ENCODE peak calls at places on chromosomes 11 and 22, in four cellular contexts. One of them, this sample, is unnamed.

GRCh38 chr11:77067776-77068460 is 1.1 kb downstream of the CAPN5 start:
- DNase-seq in RCC 7860: no peak
- DNase-seq in cardiac muscle cell: no peak
- DNase-seq in heart right ventricle: no peak
- DNase-seq in this sample: no peak

GRCh38 chr22:28021998-28022660 is 103.1 kb upstream of the PITPNB start:
- DNase-seq in RCC 7860: no peak
- DNase-seq in cardiac muscle cell: no peak
- DNase-seq in heart right ventricle: no peak
- DNase-seq in this sample: no peak

GRCh38 chr11:69696749-69697488 is 6.9 kb downstream of the FGF19 start:
- DNase-seq in RCC 7860: no peak
- DNase-seq in cardiac muscle cell: no peak
- DNase-seq in heart right ventricle: no peak
- DNase-seq in this sample: no peak

GRCh38 chr22:46596819-46597218 is 23.4 kb upstream of the GRAMD4 start:
- DNase-seq in RCC 7860: no peak
- DNase-seq in cardiac muscle cell: no peak
- DNase-seq in heart right ventricle: no peak
- DNase-seq in this sample: no peak

GRCh38 chr11:12746593-12747097 is 72.4 kb downstream of the TEAD1 start:
- DNase-seq in RCC 7860: peak; percentile 78
- DNase-seq in cardiac muscle cell: peak; percentile 93
- DNase-seq in heart right ventricle: peak; percentile 77
- DNase-seq in this sample: no peak

GRCh38 chr11:111932605-111932938 is 4.6 kb upstream of the DIXDC1 start:
- DNase-seq in RCC 7860: no peak
- DNase-seq in cardiac muscle cell: no peak
- DNase-seq in heart right ventricle: no peak
- DNase-seq in this sample: no peak

GRCh38 chr11:134001596-134001995 is 44.8 kb upstream of the IGSF9B start:
- DNase-seq in RCC 7860: no peak
- DNase-seq in cardiac muscle cell: no peak
- DNase-seq in heart right ventricle: no peak
- DNase-seq in this sample: no peak

GRCh38 chr22:23553438-23553837 is 26.7 kb downstream of the IGLL1 start:
- DNase-seq in RCC 7860: no peak
- DNase-seq in cardiac muscle cell: no peak
- DNase-seq in heart right ventricle: no peak
- DNase-seq in this sample: no peak

GRCh38 chr11:43987384-43988039 is 45.1 kb downstream of the C11orf96 start:
- DNase-seq in RCC 7860: peak; percentile 80
- DNase-seq in cardiac muscle cell: peak; percentile 98
- DNase-seq in heart right ventricle: peak; percentile 93
- DNase-seq in this sample: no peak

GRCh38 chr11:46553746-46554204 is 40.0 kb downstream of the AMBRA1 start:
- DNase-seq in RCC 7860: peak; percentile 54
- DNase-seq in cardiac muscle cell: peak; percentile 18
- DNase-seq in heart right ventricle: no peak
- DNase-seq in this sample: no peak

GRCh38 chr22:31734512-31734911 is 15.4 kb downstream of the PRR14L start:
- DNase-seq in RCC 7860: no peak
- DNase-seq in cardiac muscle cell: peak; percentile 48
- DNase-seq in heart right ventricle: no peak
- DNase-seq in this sample: no peak

GRCh38 chr11:125433454-125434121 is 62.5 kb downstream of the FEZ1 start:
- DNase-seq in RCC 7860: no peak
- DNase-seq in cardiac muscle cell: peak; percentile 67
- DNase-seq in heart right ventricle: peak; percentile 41
- DNase-seq in this sample: no peak

GRCh38 chr22:35739076-35739475 is 21.4 kb downstream of the APOL5 start:
- DNase-seq in RCC 7860: no peak
- DNase-seq in cardiac muscle cell: no peak
- DNase-seq in heart right ventricle: no peak
- DNase-seq in this sample: no peak

GRCh38 chr22:31328545-31328960 is 17.6 kb downstream of the PATZ1 start:
- DNase-seq in RCC 7860: no peak
- DNase-seq in cardiac muscle cell: no peak
- DNase-seq in heart right ventricle: no peak
- DNase-seq in this sample: no peak

GRCh38 chr11:95363189-95363588 is 132.2 kb upstream of the SESN3 start:
- DNase-seq in RCC 7860: no peak
- DNase-seq in cardiac muscle cell: no peak
- DNase-seq in heart right ventricle: no peak
- DNase-seq in this sample: no peak

GRCh38 chr11:70364745-70365535 is 33.4 kb upstream of the CTTN start:
- DNase-seq in RCC 7860: no peak
- DNase-seq in cardiac muscle cell: no peak
- DNase-seq in heart right ventricle: no peak
- DNase-seq in this sample: peak; percentile 80

GRCh38 chr11:124878497-124879228 is 13.4 kb downstream of the ROBO3 start:
- DNase-seq in RCC 7860: no peak
- DNase-seq in cardiac muscle cell: no peak
- DNase-seq in heart right ventricle: no peak
- DNase-seq in this sample: no peak

GRCh38 chr11:87425391-87425790 is 387.7 kb downstream of the TMEM135 start:
- DNase-seq in RCC 7860: no peak
- DNase-seq in cardiac muscle cell: no peak
- DNase-seq in heart right ventricle: no peak
- DNase-seq in this sample: no peak

GRCh38 chr11:131762346-131763110 is 392.1 kb downstream of the NTM start:
- DNase-seq in RCC 7860: no peak
- DNase-seq in cardiac muscle cell: no peak
- DNase-seq in heart right ventricle: no peak
- DNase-seq in this sample: no peak

GRCh38 chr11:47904048-47904447 is 55.9 kb upstream of the NUP160 start:
- DNase-seq in RCC 7860: no peak
- DNase-seq in cardiac muscle cell: no peak
- DNase-seq in heart right ventricle: no peak
- DNase-seq in this sample: no peak

GRCh38 chr11:119377112-119377901 is 4.2 kb downstream of the USP2 start:
- DNase-seq in RCC 7860: no peak
- DNase-seq in cardiac muscle cell: no peak
- DNase-seq in heart right ventricle: no peak
- DNase-seq in this sample: no peak

GRCh38 chr11:30025396-30026139 is 8.7 kb upstream of the KCNA4 start:
- DNase-seq in RCC 7860: no peak
- DNase-seq in cardiac muscle cell: no peak
- DNase-seq in heart right ventricle: no peak
- DNase-seq in this sample: no peak

GRCh38 chr11:830295-831131 is 2.2 kb upstream of the CD151 start:
- DNase-seq in RCC 7860: no peak
- DNase-seq in cardiac muscle cell: peak; percentile 67
- DNase-seq in heart right ventricle: peak; percentile 84
- DNase-seq in this sample: peak; percentile 49

GRCh38 chr11:69352715-69353325 is 58.9 kb downstream of the MYEOV start:
- DNase-seq in RCC 7860: peak; percentile 90
- DNase-seq in cardiac muscle cell: peak; percentile 74
- DNase-seq in heart right ventricle: no peak
- DNase-seq in this sample: peak; percentile 16

GRCh38 chr11:62153087-62153395 is 29.2 kb downstream of the INCENP start:
- DNase-seq in RCC 7860: no peak
- DNase-seq in cardiac muscle cell: peak; percentile 58
- DNase-seq in heart right ventricle: no peak
- DNase-seq in this sample: no peak

GRCh38 chr11:101867951-101868350 is 46.9 kb upstream of the CEP126 start:
- DNase-seq in RCC 7860: peak; percentile 85
- DNase-seq in cardiac muscle cell: peak; percentile 31
- DNase-seq in heart right ventricle: no peak
- DNase-seq in this sample: no peak

GRCh38 chr11:69310934-69311766 is 17.2 kb downstream of the MYEOV start:
- DNase-seq in RCC 7860: peak; percentile 85
- DNase-seq in cardiac muscle cell: no peak
- DNase-seq in heart right ventricle: no peak
- DNase-seq in this sample: peak; percentile 32

GRCh38 chr11:94028436-94028835 is 7.3 kb downstream of the HEPHL1 start:
- DNase-seq in RCC 7860: no peak
- DNase-seq in cardiac muscle cell: peak; percentile 50
- DNase-seq in heart right ventricle: no peak
- DNase-seq in this sample: no peak

GRCh38 chr11:13776134-13776815 is 107.8 kb downstream of the FAR1 start:
- DNase-seq in RCC 7860: no peak
- DNase-seq in cardiac muscle cell: no peak
- DNase-seq in heart right ventricle: no peak
- DNase-seq in this sample: no peak

GRCh38 chr11:29616611-29617010 is 400.2 kb downstream of the KCNA4 start:
- DNase-seq in RCC 7860: no peak
- DNase-seq in cardiac muscle cell: peak; percentile 51
- DNase-seq in heart right ventricle: no peak
- DNase-seq in this sample: no peak

GRCh38 chr22:30970356-30970746 is 1.3 kb downstream of the TUG1 start:
- DNase-seq in RCC 7860: no peak
- DNase-seq in cardiac muscle cell: no peak
- DNase-seq in heart right ventricle: no peak
- DNase-seq in this sample: no peak

GRCh38 chr22:31176923-31177322 is 16.9 kb downstream of the RNF185 start:
- DNase-seq in RCC 7860: no peak
- DNase-seq in cardiac muscle cell: no peak
- DNase-seq in heart right ventricle: no peak
- DNase-seq in this sample: no peak

GRCh38 chr11:67024410-67024809 is 1.5 kb downstream of the SYT12 start:
- DNase-seq in RCC 7860: peak; percentile 65
- DNase-seq in cardiac muscle cell: no peak
- DNase-seq in heart right ventricle: no peak
- DNase-seq in this sample: peak; percentile 45

GRCh38 chr22:20561882-20562281 is 54.5 kb downstream of the MED15 start:
- DNase-seq in RCC 7860: no peak
- DNase-seq in cardiac muscle cell: no peak
- DNase-seq in heart right ventricle: no peak
- DNase-seq in this sample: no peak

GRCh38 chr22:41052661-41053490 is 39.5 kb upstream of the EP300 start:
- DNase-seq in RCC 7860: no peak
- DNase-seq in cardiac muscle cell: peak; percentile 70
- DNase-seq in heart right ventricle: no peak
- DNase-seq in this sample: no peak

GRCh38 chr11:12285106-12285505 is 92.3 kb upstream of the PARVA start:
- DNase-seq in RCC 7860: peak; percentile 63
- DNase-seq in cardiac muscle cell: peak; percentile 91
- DNase-seq in heart right ventricle: no peak
- DNase-seq in this sample: no peak

GRCh38 chr11:102546923-102547471 is 16.4 kb upstream of the MMP7 start:
- DNase-seq in RCC 7860: peak; percentile 51
- DNase-seq in cardiac muscle cell: no peak
- DNase-seq in heart right ventricle: no peak
- DNase-seq in this sample: no peak

GRCh38 chr11:118275184-118275583 is 11.1 kb upstream of the MPZL2 start:
- DNase-seq in RCC 7860: no peak
- DNase-seq in cardiac muscle cell: peak; percentile 64
- DNase-seq in heart right ventricle: no peak
- DNase-seq in this sample: no peak

GRCh38 chr11:44611687-44612437 is 46.4 kb downstream of the CD82 start:
- DNase-seq in RCC 7860: peak; percentile 10
- DNase-seq in cardiac muscle cell: no peak
- DNase-seq in heart right ventricle: no peak
- DNase-seq in this sample: no peak

GRCh38 chr11:3605721-3606324 is 36.0 kb downstream of the ART5 start:
- DNase-seq in RCC 7860: no peak
- DNase-seq in cardiac muscle cell: no peak
- DNase-seq in heart right ventricle: no peak
- DNase-seq in this sample: no peak

This sample was measured in stimulated activated CD4-positive, alpha-beta T cell treated with anti-CD3 and anti-CD28 coated beads, Interleukin-12 subunit alpha, Interleukin-12 subunit beta, amount 100 ng/mL, for 24 hours.